ENCODE peak calls at places on chromosomes 3 and 15, in six cellular contexts. One of them, this sample, is unnamed.

GRCh38 chr3:127784283-127784682 is 38.0 kb downstream of the MGLL start:
- DNase-seq in tibial artery: no peak
- DNase-seq in NCI-H345: no peak
- DNase-seq in cardiac fibroblast: no peak
- DNase-seq in amygdala: no peak
- DNase-seq in islet precursor cell: no peak
- DNase-seq in this sample: no peak

GRCh38 chr15:51856714-51857380 is 27.4 kb downstream of the TMOD3 start:
- DNase-seq in tibial artery: no peak
- DNase-seq in NCI-H345: no peak
- DNase-seq in islet precursor cell: no peak
- DNase-seq in amygdala: no peak
- DNase-seq in cardiac fibroblast: no peak
- DNase-seq in this sample: no peak

GRCh38 chr15:81330351-81331085 is 6.6 kb upstream of the STARD5 start:
- DNase-seq in NCI-H345: no peak
- DNase-seq in cardiac fibroblast: no peak
- DNase-seq in islet precursor cell: no peak
- DNase-seq in amygdala: no peak
- DNase-seq in tibial artery: no peak
- DNase-seq in this sample: no peak

GRCh38 chr3:75506603-75507002 is 157.5 kb upstream of the FRG2C start:
- DNase-seq in amygdala: no peak
- DNase-seq in NCI-H345: no peak
- DNase-seq in tibial artery: no peak
- DNase-seq in cardiac fibroblast: no peak
- DNase-seq in islet precursor cell: no peak
- DNase-seq in this sample: no peak

GRCh38 chr3:102068736-102069135 is 219.4 kb downstream of the NFKBIZ start:
- DNase-seq in NCI-H345: no peak
- DNase-seq in amygdala: no peak
- DNase-seq in islet precursor cell: no peak
- DNase-seq in tibial artery: no peak
- DNase-seq in cardiac fibroblast: no peak
- DNase-seq in this sample: no peak

GRCh38 chr15:93121089-93121488 is 32.1 kb upstream of the RGMA start:
- DNase-seq in tibial artery: no peak
- DNase-seq in islet precursor cell: no peak
- DNase-seq in amygdala: no peak
- DNase-seq in NCI-H345: peak
- DNase-seq in cardiac fibroblast: no peak
- DNase-seq in this sample: no peak

GRCh38 chr15:41970456-41970855 is 1.9 kb downstream of the EHD4 start:
- DNase-seq in islet precursor cell: no peak
- DNase-seq in cardiac fibroblast: no peak
- DNase-seq in tibial artery: no peak
- DNase-seq in NCI-H345: no peak
- DNase-seq in amygdala: no peak
- DNase-seq in this sample: no peak

GRCh38 chr3:126857928-126858327 is 125.0 kb upstream of the PLXNA1 start:
- DNase-seq in islet precursor cell: no peak
- DNase-seq in NCI-H345: no peak
- DNase-seq in amygdala: no peak
- DNase-seq in cardiac fibroblast: no peak
- DNase-seq in tibial artery: no peak
- DNase-seq in this sample: no peak

GRCh38 chr3:33942483-33943150 is 144.2 kb downstream of the PDCD6IP start:
- DNase-seq in islet precursor cell: no peak
- DNase-seq in cardiac fibroblast: no peak
- DNase-seq in NCI-H345: no peak
- DNase-seq in tibial artery: no peak
- DNase-seq in amygdala: no peak
- DNase-seq in this sample: no peak

GRCh38 chr15:40266828-40267304 is 16.0 kb downstream of the ANKRD63 start:
- DNase-seq in cardiac fibroblast: peak
- DNase-seq in amygdala: no peak
- DNase-seq in NCI-H345: no peak
- DNase-seq in islet precursor cell: peak
- DNase-seq in tibial artery: peak
- DNase-seq in this sample: no peak

GRCh38 chr15:75193272-75193671 is 8.4 kb upstream of the C15orf39 start:
- DNase-seq in islet precursor cell: no peak
- DNase-seq in amygdala: no peak
- DNase-seq in tibial artery: no peak
- DNase-seq in cardiac fibroblast: no peak
- DNase-seq in NCI-H345: no peak
- DNase-seq in this sample: no peak

GRCh38 chr3:54862526-54862925 is 65.3 kb downstream of the LRTM1 start:
- DNase-seq in cardiac fibroblast: no peak
- DNase-seq in tibial artery: no peak
- DNase-seq in amygdala: no peak
- DNase-seq in NCI-H345: no peak
- DNase-seq in islet precursor cell: no peak
- DNase-seq in this sample: no peak

GRCh38 chr15:100690786-100691160 is 88.4 kb downstream of the ASB7 start:
- DNase-seq in amygdala: no peak
- DNase-seq in islet precursor cell: no peak
- DNase-seq in cardiac fibroblast: no peak
- DNase-seq in NCI-H345: no peak
- DNase-seq in tibial artery: no peak
- DNase-seq in this sample: no peak

GRCh38 chr3:98599647-98600411 is 6.4 kb upstream of the CPOX start:
- DNase-seq in amygdala: no peak
- DNase-seq in tibial artery: no peak
- DNase-seq in cardiac fibroblast: peak
- DNase-seq in islet precursor cell: no peak
- DNase-seq in NCI-H345: no peak
- DNase-seq in this sample: no peak

GRCh38 chr3:52606373-52607085 is 70.1 kb downstream of the UQCC5 start:
- DNase-seq in islet precursor cell: peak
- DNase-seq in NCI-H345: peak
- DNase-seq in tibial artery: no peak
- DNase-seq in amygdala: no peak
- DNase-seq in cardiac fibroblast: peak
- DNase-seq in this sample: peak

GRCh38 chr3:19734453-19734852 is 199.6 kb downstream of the EFHB start:
- DNase-seq in tibial artery: no peak
- DNase-seq in NCI-H345: no peak
- DNase-seq in cardiac fibroblast: no peak
- DNase-seq in islet precursor cell: no peak
- DNase-seq in amygdala: no peak
- DNase-seq in this sample: no peak

GRCh38 chr15:100919481-100920405 is 586 bp downstream of the LRRK1 start:
- DNase-seq in cardiac fibroblast: peak
- DNase-seq in islet precursor cell: no peak
- DNase-seq in NCI-H345: no peak
- DNase-seq in amygdala: no peak
- DNase-seq in tibial artery: no peak
- DNase-seq in this sample: no peak

GRCh38 chr15:43550527-43551363 is 33.3 kb downstream of the MAP1A start:
- DNase-seq in islet precursor cell: no peak
- DNase-seq in cardiac fibroblast: peak
- DNase-seq in NCI-H345: no peak
- DNase-seq in amygdala: no peak
- DNase-seq in tibial artery: peak
- DNase-seq in this sample: no peak

GRCh38 chr3:65928110-65928509 is 110.6 kb downstream of the MAGI1 start:
- DNase-seq in cardiac fibroblast: no peak
- DNase-seq in tibial artery: no peak
- DNase-seq in NCI-H345: no peak
- DNase-seq in islet precursor cell: no peak
- DNase-seq in amygdala: no peak
- DNase-seq in this sample: no peak

GRCh38 chr3:190048831-190049541 is 71.7 kb downstream of the P3H2 start:
- DNase-seq in islet precursor cell: no peak
- DNase-seq in cardiac fibroblast: peak
- DNase-seq in tibial artery: peak
- DNase-seq in NCI-H345: peak
- DNase-seq in amygdala: no peak
- DNase-seq in this sample: no peak

GRCh38 chr15:63675263-63675662 is 78.1 kb downstream of the FBXL22 start:
- DNase-seq in tibial artery: no peak
- DNase-seq in NCI-H345: no peak
- DNase-seq in islet precursor cell: no peak
- DNase-seq in amygdala: no peak
- DNase-seq in cardiac fibroblast: no peak
- DNase-seq in this sample: no peak

GRCh38 chr3:72535789-72536188 is 312.5 kb downstream of the SHQ1 start:
- DNase-seq in NCI-H345: no peak
- DNase-seq in cardiac fibroblast: no peak
- DNase-seq in tibial artery: no peak
- DNase-seq in islet precursor cell: no peak
- DNase-seq in amygdala: no peak
- DNase-seq in this sample: no peak

GRCh38 chr3:128799650-128800049 is 73.7 kb downstream of the RAB7A start:
- DNase-seq in tibial artery: no peak
- DNase-seq in NCI-H345: no peak
- DNase-seq in amygdala: no peak
- DNase-seq in cardiac fibroblast: no peak
- DNase-seq in islet precursor cell: no peak
- DNase-seq in this sample: no peak

GRCh38 chr15:27214032-27214431 is 243.1 kb downstream of the GABRG3 start:
- DNase-seq in amygdala: no peak
- DNase-seq in tibial artery: no peak
- DNase-seq in NCI-H345: no peak
- DNase-seq in islet precursor cell: no peak
- DNase-seq in cardiac fibroblast: no peak
- DNase-seq in this sample: no peak

GRCh38 chr3:66350601-66351000 is 129.8 kb downstream of the SLC25A26 start:
- DNase-seq in amygdala: no peak
- DNase-seq in islet precursor cell: no peak
- DNase-seq in NCI-H345: no peak
- DNase-seq in tibial artery: no peak
- DNase-seq in cardiac fibroblast: no peak
- DNase-seq in this sample: no peak

GRCh38 chr15:57090460-57090859 is 172.0 kb downstream of the TCF12 start:
- DNase-seq in tibial artery: no peak
- DNase-seq in amygdala: no peak
- DNase-seq in cardiac fibroblast: no peak
- DNase-seq in islet precursor cell: no peak
- DNase-seq in NCI-H345: no peak
- DNase-seq in this sample: no peak